ENCODE peak calls at places on chromosomes 16 and 17, in seven cellular contexts. One of them, this sample, is unnamed.

GRCh38 chr16:2840914-2841313 is 10.8 kb downstream of the ZG16B start:
- DNase-seq in NCI-H2171 treated with DMSO at 0.1 percent for 48 hours: no peak
- DNase-seq in breast epithelium: no peak
- DNase-seq in gastrocnemius medialis: no peak
- DNase-seq in cortex of kidney: no peak
- DNase-seq in stimulated activated CD4-positive, alpha-beta T cell treated with anti-CD3 and anti-CD28 coated beads, Interleukin-1b, Interleukin-23, amount 100 ng/mL, for 4 hours: no peak
- DNase-seq in NCI-H1436: no peak
- DNase-seq in this sample: no peak

GRCh38 chr17:74512624-74513084 is 18.6 kb downstream of the CD300LB start:
- DNase-seq in NCI-H2171 treated with DMSO at 0.1 percent for 48 hours: no peak
- DNase-seq in breast epithelium: peak; percentile 37
- DNase-seq in gastrocnemius medialis: peak; percentile 30
- DNase-seq in cortex of kidney: no peak
- DNase-seq in stimulated activated CD4-positive, alpha-beta T cell treated with anti-CD3 and anti-CD28 coated beads, Interleukin-1b, Interleukin-23, amount 100 ng/mL, for 4 hours: no peak
- DNase-seq in NCI-H1436: no peak
- DNase-seq in this sample: no peak

GRCh38 chr16:1610841-1611653 is 825 bp downstream of the IFT140 start:
- DNase-seq in NCI-H2171 treated with DMSO at 0.1 percent for 48 hours: peak; percentile 52
- DNase-seq in breast epithelium: peak; percentile 61
- DNase-seq in gastrocnemius medialis: no peak
- DNase-seq in cortex of kidney: no peak
- DNase-seq in stimulated activated CD4-positive, alpha-beta T cell treated with anti-CD3 and anti-CD28 coated beads, Interleukin-1b, Interleukin-23, amount 100 ng/mL, for 4 hours: no peak
- DNase-seq in NCI-H1436: no peak
- DNase-seq in this sample: no peak

GRCh38 chr16:48318630-48319029 is 66.6 kb downstream of the SIAH1 start:
- DNase-seq in NCI-H2171 treated with DMSO at 0.1 percent for 48 hours: no peak
- DNase-seq in breast epithelium: no peak
- DNase-seq in gastrocnemius medialis: no peak
- DNase-seq in cortex of kidney: no peak
- DNase-seq in stimulated activated CD4-positive, alpha-beta T cell treated with anti-CD3 and anti-CD28 coated beads, Interleukin-1b, Interleukin-23, amount 100 ng/mL, for 4 hours: no peak
- DNase-seq in NCI-H1436: no peak
- DNase-seq in this sample: peak; percentile 79

GRCh38 chr17:65455972-65456343 is 105.5 kb downstream of the AXIN2 start:
- DNase-seq in NCI-H2171 treated with DMSO at 0.1 percent for 48 hours: peak; percentile 32
- DNase-seq in breast epithelium: no peak
- DNase-seq in gastrocnemius medialis: peak; percentile 84
- DNase-seq in cortex of kidney: no peak
- DNase-seq in stimulated activated CD4-positive, alpha-beta T cell treated with anti-CD3 and anti-CD28 coated beads, Interleukin-1b, Interleukin-23, amount 100 ng/mL, for 4 hours: no peak
- DNase-seq in NCI-H1436: no peak
- DNase-seq in this sample: peak; percentile 59

GRCh38 chr17:57370051-57370581 is 113.8 kb downstream of the MSI2 start:
- DNase-seq in NCI-H2171 treated with DMSO at 0.1 percent for 48 hours: peak; percentile 24
- DNase-seq in breast epithelium: no peak
- DNase-seq in gastrocnemius medialis: no peak
- DNase-seq in cortex of kidney: no peak
- DNase-seq in stimulated activated CD4-positive, alpha-beta T cell treated with anti-CD3 and anti-CD28 coated beads, Interleukin-1b, Interleukin-23, amount 100 ng/mL, for 4 hours: no peak
- DNase-seq in NCI-H1436: no peak
- DNase-seq in this sample: no peak

GRCh38 chr17:50060951-50061712 is 5.2 kb downstream of the ITGA3 start:
- DNase-seq in NCI-H2171 treated with DMSO at 0.1 percent for 48 hours: no peak
- DNase-seq in breast epithelium: no peak
- DNase-seq in gastrocnemius medialis: peak; percentile 90
- DNase-seq in cortex of kidney: no peak
- DNase-seq in stimulated activated CD4-positive, alpha-beta T cell treated with anti-CD3 and anti-CD28 coated beads, Interleukin-1b, Interleukin-23, amount 100 ng/mL, for 4 hours: no peak
- DNase-seq in NCI-H1436: no peak
- DNase-seq in this sample: no peak

GRCh38 chr16:81645303-81645702 is 133.8 kb upstream of the PLCG2 start:
- DNase-seq in NCI-H2171 treated with DMSO at 0.1 percent for 48 hours: peak; percentile 96
- DNase-seq in breast epithelium: peak; percentile 87
- DNase-seq in gastrocnemius medialis: peak; percentile 32
- DNase-seq in cortex of kidney: no peak
- DNase-seq in stimulated activated CD4-positive, alpha-beta T cell treated with anti-CD3 and anti-CD28 coated beads, Interleukin-1b, Interleukin-23, amount 100 ng/mL, for 4 hours: no peak
- DNase-seq in NCI-H1436: peak; percentile 60
- DNase-seq in this sample: no peak

GRCh38 chr17:82781894-82782274 is 30.0 kb downstream of the TBCD start:
- DNase-seq in NCI-H2171 treated with DMSO at 0.1 percent for 48 hours: peak; percentile 67
- DNase-seq in breast epithelium: peak; percentile 86
- DNase-seq in gastrocnemius medialis: peak; percentile 86
- DNase-seq in cortex of kidney: no peak
- DNase-seq in stimulated activated CD4-positive, alpha-beta T cell treated with anti-CD3 and anti-CD28 coated beads, Interleukin-1b, Interleukin-23, amount 100 ng/mL, for 4 hours: peak; percentile 76
- DNase-seq in NCI-H1436: peak; percentile 86
- DNase-seq in this sample: peak; percentile 61

GRCh38 chr17:34254651-34255380 is at the start of gene CCL2:
- DNase-seq in NCI-H2171 treated with DMSO at 0.1 percent for 48 hours: peak; percentile 12
- DNase-seq in breast epithelium: no peak
- DNase-seq in gastrocnemius medialis: peak; percentile 59
- DNase-seq in cortex of kidney: no peak
- DNase-seq in stimulated activated CD4-positive, alpha-beta T cell treated with anti-CD3 and anti-CD28 coated beads, Interleukin-1b, Interleukin-23, amount 100 ng/mL, for 4 hours: no peak
- DNase-seq in NCI-H1436: no peak
- DNase-seq in this sample: no peak

GRCh38 chr17:8062807-8063483 is 24.1 kb downstream of the ALOX15B start:
- DNase-seq in NCI-H2171 treated with DMSO at 0.1 percent for 48 hours: no peak
- DNase-seq in breast epithelium: no peak
- DNase-seq in gastrocnemius medialis: no peak
- DNase-seq in cortex of kidney: no peak
- DNase-seq in stimulated activated CD4-positive, alpha-beta T cell treated with anti-CD3 and anti-CD28 coated beads, Interleukin-1b, Interleukin-23, amount 100 ng/mL, for 4 hours: no peak
- DNase-seq in NCI-H1436: no peak
- DNase-seq in this sample: no peak

GRCh38 chr16:73739049-73739769 is 557.4 kb upstream of the PSMD7 start:
- DNase-seq in NCI-H2171 treated with DMSO at 0.1 percent for 48 hours: no peak
- DNase-seq in breast epithelium: no peak
- DNase-seq in gastrocnemius medialis: no peak
- DNase-seq in cortex of kidney: no peak
- DNase-seq in stimulated activated CD4-positive, alpha-beta T cell treated with anti-CD3 and anti-CD28 coated beads, Interleukin-1b, Interleukin-23, amount 100 ng/mL, for 4 hours: no peak
- DNase-seq in NCI-H1436: no peak
- DNase-seq in this sample: no peak

GRCh38 chr16:69669577-69669976 is 56.8 kb downstream of the NQO1 start:
- DNase-seq in NCI-H2171 treated with DMSO at 0.1 percent for 48 hours: no peak
- DNase-seq in breast epithelium: no peak
- DNase-seq in gastrocnemius medialis: no peak
- DNase-seq in cortex of kidney: no peak
- DNase-seq in stimulated activated CD4-positive, alpha-beta T cell treated with anti-CD3 and anti-CD28 coated beads, Interleukin-1b, Interleukin-23, amount 100 ng/mL, for 4 hours: no peak
- DNase-seq in NCI-H1436: no peak
- DNase-seq in this sample: no peak

GRCh38 chr17:10557422-10557821 is 8.0 kb upstream of the MYH2 start:
- DNase-seq in NCI-H2171 treated with DMSO at 0.1 percent for 48 hours: no peak
- DNase-seq in breast epithelium: no peak
- DNase-seq in gastrocnemius medialis: no peak
- DNase-seq in cortex of kidney: no peak
- DNase-seq in stimulated activated CD4-positive, alpha-beta T cell treated with anti-CD3 and anti-CD28 coated beads, Interleukin-1b, Interleukin-23, amount 100 ng/mL, for 4 hours: no peak
- DNase-seq in NCI-H1436: no peak
- DNase-seq in this sample: no peak

GRCh38 chr16:54911079-54911478 is 19.6 kb upstream of the IRX5 start:
- DNase-seq in NCI-H2171 treated with DMSO at 0.1 percent for 48 hours: no peak
- DNase-seq in breast epithelium: no peak
- DNase-seq in gastrocnemius medialis: no peak
- DNase-seq in cortex of kidney: no peak
- DNase-seq in stimulated activated CD4-positive, alpha-beta T cell treated with anti-CD3 and anti-CD28 coated beads, Interleukin-1b, Interleukin-23, amount 100 ng/mL, for 4 hours: no peak
- DNase-seq in NCI-H1436: no peak
- DNase-seq in this sample: no peak

GRCh38 chr16:879461-879861 is 78.9 kb upstream of the GNG13 start:
- DNase-seq in NCI-H2171 treated with DMSO at 0.1 percent for 48 hours: no peak
- DNase-seq in breast epithelium: no peak
- DNase-seq in gastrocnemius medialis: no peak
- DNase-seq in cortex of kidney: no peak
- DNase-seq in stimulated activated CD4-positive, alpha-beta T cell treated with anti-CD3 and anti-CD28 coated beads, Interleukin-1b, Interleukin-23, amount 100 ng/mL, for 4 hours: no peak
- DNase-seq in NCI-H1436: no peak
- DNase-seq in this sample: no peak

GRCh38 chr16:25264599-25264998 is 7.0 kb upstream of the ZKSCAN2 start:
- DNase-seq in NCI-H2171 treated with DMSO at 0.1 percent for 48 hours: no peak
- DNase-seq in breast epithelium: no peak
- DNase-seq in gastrocnemius medialis: no peak
- DNase-seq in cortex of kidney: no peak
- DNase-seq in stimulated activated CD4-positive, alpha-beta T cell treated with anti-CD3 and anti-CD28 coated beads, Interleukin-1b, Interleukin-23, amount 100 ng/mL, for 4 hours: no peak
- DNase-seq in NCI-H1436: no peak
- DNase-seq in this sample: peak; percentile 26

GRCh38 chr16:13236308-13236707 is 334.9 kb downstream of the SHISA9 start:
- DNase-seq in NCI-H2171 treated with DMSO at 0.1 percent for 48 hours: no peak
- DNase-seq in breast epithelium: no peak
- DNase-seq in gastrocnemius medialis: no peak
- DNase-seq in cortex of kidney: no peak
- DNase-seq in stimulated activated CD4-positive, alpha-beta T cell treated with anti-CD3 and anti-CD28 coated beads, Interleukin-1b, Interleukin-23, amount 100 ng/mL, for 4 hours: no peak
- DNase-seq in NCI-H1436: no peak
- DNase-seq in this sample: no peak

GRCh38 chr16:59180083-59180476 is 446.0 kb upstream of the GOT2 start:
- DNase-seq in NCI-H2171 treated with DMSO at 0.1 percent for 48 hours: no peak
- DNase-seq in breast epithelium: no peak
- DNase-seq in gastrocnemius medialis: no peak
- DNase-seq in cortex of kidney: no peak
- DNase-seq in stimulated activated CD4-positive, alpha-beta T cell treated with anti-CD3 and anti-CD28 coated beads, Interleukin-1b, Interleukin-23, amount 100 ng/mL, for 4 hours: no peak
- DNase-seq in NCI-H1436: no peak
- DNase-seq in this sample: no peak

GRCh38 chr17:43839670-43840101 is 6.7 kb upstream of the MPP3 start:
- DNase-seq in NCI-H2171 treated with DMSO at 0.1 percent for 48 hours: peak; percentile 95
- DNase-seq in breast epithelium: no peak
- DNase-seq in gastrocnemius medialis: peak; percentile 56
- DNase-seq in cortex of kidney: no peak
- DNase-seq in stimulated activated CD4-positive, alpha-beta T cell treated with anti-CD3 and anti-CD28 coated beads, Interleukin-1b, Interleukin-23, amount 100 ng/mL, for 4 hours: no peak
- DNase-seq in NCI-H1436: no peak
- DNase-seq in this sample: no peak

GRCh38 chr17:31581491-31581890 is 190.0 kb downstream of the RAB11FIP4 start:
- DNase-seq in NCI-H2171 treated with DMSO at 0.1 percent for 48 hours: no peak
- DNase-seq in breast epithelium: no peak
- DNase-seq in gastrocnemius medialis: no peak
- DNase-seq in cortex of kidney: no peak
- DNase-seq in stimulated activated CD4-positive, alpha-beta T cell treated with anti-CD3 and anti-CD28 coated beads, Interleukin-1b, Interleukin-23, amount 100 ng/mL, for 4 hours: no peak
- DNase-seq in NCI-H1436: no peak
- DNase-seq in this sample: no peak

GRCh38 chr17:71799657-71800056 is 321.2 kb upstream of the SOX9 start:
- DNase-seq in NCI-H2171 treated with DMSO at 0.1 percent for 48 hours: no peak
- DNase-seq in breast epithelium: no peak
- DNase-seq in gastrocnemius medialis: no peak
- DNase-seq in cortex of kidney: no peak
- DNase-seq in stimulated activated CD4-positive, alpha-beta T cell treated with anti-CD3 and anti-CD28 coated beads, Interleukin-1b, Interleukin-23, amount 100 ng/mL, for 4 hours: no peak
- DNase-seq in NCI-H1436: no peak
- DNase-seq in this sample: no peak

GRCh38 chr16:48434653-48435318 is 49.6 kb upstream of the SIAH1 start:
- DNase-seq in NCI-H2171 treated with DMSO at 0.1 percent for 48 hours: no peak
- DNase-seq in breast epithelium: no peak
- DNase-seq in gastrocnemius medialis: no peak
- DNase-seq in cortex of kidney: no peak
- DNase-seq in stimulated activated CD4-positive, alpha-beta T cell treated with anti-CD3 and anti-CD28 coated beads, Interleukin-1b, Interleukin-23, amount 100 ng/mL, for 4 hours: no peak
- DNase-seq in NCI-H1436: no peak
- DNase-seq in this sample: no peak

GRCh38 chr17:29363716-29364115 is 26.4 kb upstream of the TAOK1 start:
- DNase-seq in NCI-H2171 treated with DMSO at 0.1 percent for 48 hours: no peak
- DNase-seq in breast epithelium: no peak
- DNase-seq in gastrocnemius medialis: no peak
- DNase-seq in cortex of kidney: no peak
- DNase-seq in stimulated activated CD4-positive, alpha-beta T cell treated with anti-CD3 and anti-CD28 coated beads, Interleukin-1b, Interleukin-23, amount 100 ng/mL, for 4 hours: no peak
- DNase-seq in NCI-H1436: no peak
- DNase-seq in this sample: no peak

GRCh38 chr16:68954871-68955635 is 111.7 kb downstream of the TANGO6 start:
- DNase-seq in NCI-H2171 treated with DMSO at 0.1 percent for 48 hours: peak; percentile 95
- DNase-seq in breast epithelium: no peak
- DNase-seq in gastrocnemius medialis: no peak
- DNase-seq in cortex of kidney: no peak
- DNase-seq in stimulated activated CD4-positive, alpha-beta T cell treated with anti-CD3 and anti-CD28 coated beads, Interleukin-1b, Interleukin-23, amount 100 ng/mL, for 4 hours: no peak
- DNase-seq in NCI-H1436: no peak
- DNase-seq in this sample: no peak

GRCh38 chr17:2023692-2024571 is 1.2 kb downstream of the RTN4RL1 start:
- DNase-seq in NCI-H2171 treated with DMSO at 0.1 percent for 48 hours: peak; percentile 73
- DNase-seq in breast epithelium: peak; percentile 72
- DNase-seq in gastrocnemius medialis: no peak
- DNase-seq in cortex of kidney: no peak
- DNase-seq in stimulated activated CD4-positive, alpha-beta T cell treated with anti-CD3 and anti-CD28 coated beads, Interleukin-1b, Interleukin-23, amount 100 ng/mL, for 4 hours: peak; percentile 27
- DNase-seq in NCI-H1436: peak; percentile 36
- DNase-seq in this sample: peak; percentile 31

This sample was measured in stimulated activated naive CD4-positive, alpha-beta T cell.